ENCODE peak calls at places on chromosomes 7 and 10, in four cellular contexts. One of them, this sample, is unnamed.

GRCh38 chr7:42189535-42189934 is 47.5 kb downstream of the GLI3 start:
- DNase-seq in neuronal stem cell: no peak
- DNase-seq in mesendoderm: no peak
- DNase-seq in IMR-90: peak; percentile 38
- DNase-seq in this sample: no peak

GRCh38 chr10:106528702-106529101 is 635.8 kb downstream of the SORCS1 start:
- DNase-seq in neuronal stem cell: no peak
- DNase-seq in mesendoderm: no peak
- DNase-seq in IMR-90: no peak
- DNase-seq in this sample: no peak

GRCh38 chr10:30829921-30830671 is 200.5 kb upstream of the LYZL2 start:
- DNase-seq in neuronal stem cell: no peak
- DNase-seq in mesendoderm: peak; percentile 90
- DNase-seq in IMR-90: peak; percentile 65
- DNase-seq in this sample: no peak

GRCh38 chr7:41705109-41705871 is 2.4 kb upstream of the INHBA start:
- DNase-seq in neuronal stem cell: peak; percentile 72
- DNase-seq in mesendoderm: peak; percentile 92
- DNase-seq in IMR-90: peak; percentile 93
- DNase-seq in this sample: peak; percentile 92

GRCh38 chr10:46319383-46319782 is 32.6 kb downstream of the ANTXRL start:
- DNase-seq in neuronal stem cell: no peak
- DNase-seq in mesendoderm: no peak
- DNase-seq in IMR-90: no peak
- DNase-seq in this sample: no peak

GRCh38 chr7:22153427-22154106 is 203.4 kb downstream of the RAPGEF5 start:
- DNase-seq in neuronal stem cell: no peak
- DNase-seq in mesendoderm: peak; percentile 79
- DNase-seq in IMR-90: no peak
- DNase-seq in this sample: no peak

GRCh38 chr7:55030314-55030713 is 11.5 kb downstream of the EGFR start:
- DNase-seq in neuronal stem cell: no peak
- DNase-seq in mesendoderm: no peak
- DNase-seq in IMR-90: peak; percentile 83
- DNase-seq in this sample: no peak

GRCh38 chr7:117674617-117675016 is 194.8 kb downstream of the CFTR start:
- DNase-seq in neuronal stem cell: no peak
- DNase-seq in mesendoderm: peak; percentile 53
- DNase-seq in IMR-90: no peak
- DNase-seq in this sample: no peak

GRCh38 chr10:87059401-87059800 is 35.2 kb downstream of the GLUD1 start:
- DNase-seq in neuronal stem cell: no peak
- DNase-seq in mesendoderm: no peak
- DNase-seq in IMR-90: no peak
- DNase-seq in this sample: no peak

GRCh38 chr10:119595134-119595714 is 1.5 kb downstream of the TIAL1 start:
- DNase-seq in neuronal stem cell: peak; percentile 20
- DNase-seq in mesendoderm: peak; percentile 55
- DNase-seq in IMR-90: peak; percentile 56
- DNase-seq in this sample: no peak

GRCh38 chr10:127587668-127588395 is 38.7 kb downstream of the NPS start:
- DNase-seq in neuronal stem cell: no peak
- DNase-seq in mesendoderm: no peak
- DNase-seq in IMR-90: no peak
- DNase-seq in this sample: no peak

GRCh38 chr7:45239486-45239885 is 81.9 kb downstream of the RAMP3 start:
- DNase-seq in neuronal stem cell: no peak
- DNase-seq in mesendoderm: no peak
- DNase-seq in IMR-90: peak; percentile 62
- DNase-seq in this sample: no peak

GRCh38 chr7:1967512-1968396 is 265.0 kb downstream of the MAD1L1 start:
- DNase-seq in neuronal stem cell: no peak
- DNase-seq in mesendoderm: no peak
- DNase-seq in IMR-90: no peak
- DNase-seq in this sample: no peak

GRCh38 chr10:112811741-112812551 is 138.1 kb upstream of the TCF7L2 start:
- DNase-seq in neuronal stem cell: no peak
- DNase-seq in mesendoderm: peak; percentile 94
- DNase-seq in IMR-90: peak; percentile 94
- DNase-seq in this sample: peak; percentile 94

GRCh38 chr10:122060250-122060649 is 71.3 kb downstream of the TACC2 start:
- DNase-seq in neuronal stem cell: no peak
- DNase-seq in mesendoderm: no peak
- DNase-seq in IMR-90: peak; percentile 49
- DNase-seq in this sample: no peak

GRCh38 chr10:113108180-113108835 is 158.3 kb downstream of the TCF7L2 start:
- DNase-seq in neuronal stem cell: peak; percentile 63
- DNase-seq in mesendoderm: peak; percentile 79
- DNase-seq in IMR-90: no peak
- DNase-seq in this sample: peak; percentile 47

GRCh38 chr10:97882142-97883091 is 32.8 kb downstream of the GOLGA7B start:
- DNase-seq in neuronal stem cell: no peak
- DNase-seq in mesendoderm: no peak
- DNase-seq in IMR-90: peak; percentile 51
- DNase-seq in this sample: no peak

GRCh38 chr10:95350830-95351228 is 60.0 kb upstream of the PDLIM1 start:
- DNase-seq in neuronal stem cell: no peak
- DNase-seq in mesendoderm: no peak
- DNase-seq in IMR-90: no peak
- DNase-seq in this sample: no peak

GRCh38 chr10:95355241-95355779 is 64.5 kb upstream of the PDLIM1 start:
- DNase-seq in neuronal stem cell: no peak
- DNase-seq in mesendoderm: no peak
- DNase-seq in IMR-90: no peak
- DNase-seq in this sample: no peak

GRCh38 chr10:95352684-95353083 is 61.9 kb upstream of the PDLIM1 start:
- DNase-seq in neuronal stem cell: no peak
- DNase-seq in mesendoderm: no peak
- DNase-seq in IMR-90: no peak
- DNase-seq in this sample: no peak

GRCh38 chr10:95354130-95354529 is 63.3 kb upstream of the PDLIM1 start:
- DNase-seq in neuronal stem cell: no peak
- DNase-seq in mesendoderm: no peak
- DNase-seq in IMR-90: no peak
- DNase-seq in this sample: no peak

DNA sequence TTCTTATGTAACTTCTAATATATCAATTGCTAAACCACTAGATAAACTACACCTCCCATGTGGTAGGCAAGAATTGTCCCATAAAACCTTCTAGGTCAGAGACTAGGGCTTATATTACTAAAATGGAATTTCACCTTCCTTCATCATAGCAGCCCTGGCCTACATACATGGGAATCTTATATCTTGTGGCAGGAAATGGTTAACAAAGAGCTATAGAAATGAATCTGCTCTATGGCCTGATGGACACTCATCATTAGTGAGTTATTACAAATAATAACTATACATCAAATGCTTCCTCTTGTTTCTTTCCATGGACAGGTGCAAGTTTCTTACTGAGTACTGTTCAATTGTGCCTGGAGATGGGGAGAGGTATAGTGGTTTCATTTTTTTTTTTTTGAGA is 62.3 kb upstream of the PDLIM1 start:
- DNase-seq in neuronal stem cell: no peak
- DNase-seq in mesendoderm: no peak
- DNase-seq in IMR-90: no peak
- DNase-seq in this sample: no peak
- H2BK120ac ChIP-seq in neuronal stem cell: no peak overlapping the region
- H2BK120ac ChIP-seq in mesendoderm: no peak overlapping the region
- H2BK120ac ChIP-seq in IMR-90: no peak overlapping the region
- H2BK120ac ChIP-seq in this sample: no peak overlapping the region

GRCh38 chr7:148699772-148700629 is 1.3 kb downstream of the CUL1 start:
- DNase-seq in neuronal stem cell: peak; percentile 62
- DNase-seq in mesendoderm: peak; percentile 69
- DNase-seq in IMR-90: peak; percentile 39
- DNase-seq in this sample: no peak
- H2BK120ac ChIP-seq in neuronal stem cell: peak overlapping the region; percentile 85
- H2BK120ac ChIP-seq in mesendoderm: no peak overlapping the region
- H2BK120ac ChIP-seq in IMR-90: peak overlapping the region; percentile 64
- H2BK120ac ChIP-seq in this sample: no peak overlapping the region

GRCh38 chr10:70234668-70235447 is 1.6 kb upstream of the PPA1 start:
- DNase-seq in neuronal stem cell: no peak
- DNase-seq in mesendoderm: no peak
- DNase-seq in IMR-90: peak; percentile 84
- DNase-seq in this sample: no peak
- H2BK120ac ChIP-seq in neuronal stem cell: no peak overlapping the region
- H2BK120ac ChIP-seq in mesendoderm: no peak overlapping the region
- H2BK120ac ChIP-seq in IMR-90: no peak overlapping the region
- H2BK120ac ChIP-seq in this sample: peak overlapping the region; percentile 33

GRCh38 chr7:134777908-134778580 is 1.4 kb upstream of the CALD1 start:
- DNase-seq in neuronal stem cell: no peak
- DNase-seq in mesendoderm: no peak
- DNase-seq in IMR-90: no peak
- DNase-seq in this sample: no peak

GRCh38 chr7:134780166-134780853 is 876 bp downstream of the CALD1 start:
- DNase-seq in neuronal stem cell: no peak
- DNase-seq in mesendoderm: no peak
- DNase-seq in IMR-90: no peak
- DNase-seq in this sample: no peak

GRCh38 chr7:134777470-134777869 is 2.0 kb upstream of the CALD1 start:
- DNase-seq in neuronal stem cell: no peak
- DNase-seq in mesendoderm: no peak
- DNase-seq in IMR-90: peak; percentile 62
- DNase-seq in this sample: no peak

GRCh38 chr7:134779741-134780065 is 269 bp downstream of the CALD1 start:
- DNase-seq in neuronal stem cell: no peak
- DNase-seq in mesendoderm: no peak
- DNase-seq in IMR-90: no peak
- DNase-seq in this sample: no peak

GRCh38 chr7:134778941-134779740 is at the start of gene CALD1:
- DNase-seq in neuronal stem cell: peak; percentile 76
- DNase-seq in mesendoderm: peak; percentile 100
- DNase-seq in IMR-90: peak; percentile 99
- DNase-seq in this sample: peak; percentile 77
- H2BK120ac ChIP-seq in neuronal stem cell: no peak within 1 kb of the TSS
- H2BK120ac ChIP-seq in mesendoderm: peak within 1 kb of the TSS; percentile 61
- H2BK120ac ChIP-seq in IMR-90: peak within 1 kb of the TSS; percentile 98
- H2BK120ac ChIP-seq in this sample: no peak within 1 kb of the TSS

GRCh38 chr7:106773228-106773627 is 91.9 kb upstream of the PIK3CG start:
- DNase-seq in neuronal stem cell: no peak
- DNase-seq in mesendoderm: peak; percentile 37
- DNase-seq in IMR-90: no peak
- DNase-seq in this sample: no peak
- H2BK120ac ChIP-seq in neuronal stem cell: no peak overlapping the region
- H2BK120ac ChIP-seq in mesendoderm: no peak overlapping the region
- H2BK120ac ChIP-seq in IMR-90: peak overlapping the region; percentile 72
- H2BK120ac ChIP-seq in this sample: no peak overlapping the region

GRCh38 chr7:125529237-125529636 is 599.6 kb upstream of the POT1 start:
- DNase-seq in neuronal stem cell: no peak
- DNase-seq in mesendoderm: no peak
- DNase-seq in IMR-90: no peak
- DNase-seq in this sample: no peak
- H2BK120ac ChIP-seq in neuronal stem cell: no peak overlapping the region
- H2BK120ac ChIP-seq in mesendoderm: no peak overlapping the region
- H2BK120ac ChIP-seq in IMR-90: no peak overlapping the region
- H2BK120ac ChIP-seq in this sample: no peak overlapping the region

DNA sequence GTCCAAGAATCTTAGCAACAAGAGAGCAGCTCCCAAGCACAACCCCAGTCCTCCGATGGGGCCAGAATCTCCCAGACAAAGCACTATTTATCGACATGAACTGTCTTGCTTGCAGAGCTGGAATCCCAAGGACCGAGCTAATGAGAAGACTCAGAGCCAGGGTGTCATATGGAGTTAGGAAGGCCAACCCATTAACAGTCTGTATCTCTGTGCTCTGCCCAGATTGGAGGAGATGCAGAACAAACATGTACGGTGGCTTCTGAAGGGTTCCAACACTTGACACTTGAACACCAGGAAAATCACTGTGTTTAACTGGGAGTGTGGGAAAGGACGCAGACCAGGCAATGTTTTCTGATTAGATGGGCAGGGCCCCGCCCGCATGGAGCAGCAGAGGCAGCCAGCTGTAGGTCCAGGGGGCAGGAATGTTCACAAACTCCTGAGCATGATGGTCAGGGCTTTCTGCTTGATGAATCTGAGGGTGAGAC is 35.4 kb downstream of the PPP1R3C start:
- DNase-seq in neuronal stem cell: no peak
- DNase-seq in mesendoderm: no peak
- DNase-seq in IMR-90: peak; percentile 31
- DNase-seq in this sample: no peak
- H2BK120ac ChIP-seq in neuronal stem cell: no peak overlapping the region
- H2BK120ac ChIP-seq in mesendoderm: no peak overlapping the region
- H2BK120ac ChIP-seq in IMR-90: peak overlapping the region; percentile 89
- H2BK120ac ChIP-seq in this sample: no peak overlapping the region

DNA sequence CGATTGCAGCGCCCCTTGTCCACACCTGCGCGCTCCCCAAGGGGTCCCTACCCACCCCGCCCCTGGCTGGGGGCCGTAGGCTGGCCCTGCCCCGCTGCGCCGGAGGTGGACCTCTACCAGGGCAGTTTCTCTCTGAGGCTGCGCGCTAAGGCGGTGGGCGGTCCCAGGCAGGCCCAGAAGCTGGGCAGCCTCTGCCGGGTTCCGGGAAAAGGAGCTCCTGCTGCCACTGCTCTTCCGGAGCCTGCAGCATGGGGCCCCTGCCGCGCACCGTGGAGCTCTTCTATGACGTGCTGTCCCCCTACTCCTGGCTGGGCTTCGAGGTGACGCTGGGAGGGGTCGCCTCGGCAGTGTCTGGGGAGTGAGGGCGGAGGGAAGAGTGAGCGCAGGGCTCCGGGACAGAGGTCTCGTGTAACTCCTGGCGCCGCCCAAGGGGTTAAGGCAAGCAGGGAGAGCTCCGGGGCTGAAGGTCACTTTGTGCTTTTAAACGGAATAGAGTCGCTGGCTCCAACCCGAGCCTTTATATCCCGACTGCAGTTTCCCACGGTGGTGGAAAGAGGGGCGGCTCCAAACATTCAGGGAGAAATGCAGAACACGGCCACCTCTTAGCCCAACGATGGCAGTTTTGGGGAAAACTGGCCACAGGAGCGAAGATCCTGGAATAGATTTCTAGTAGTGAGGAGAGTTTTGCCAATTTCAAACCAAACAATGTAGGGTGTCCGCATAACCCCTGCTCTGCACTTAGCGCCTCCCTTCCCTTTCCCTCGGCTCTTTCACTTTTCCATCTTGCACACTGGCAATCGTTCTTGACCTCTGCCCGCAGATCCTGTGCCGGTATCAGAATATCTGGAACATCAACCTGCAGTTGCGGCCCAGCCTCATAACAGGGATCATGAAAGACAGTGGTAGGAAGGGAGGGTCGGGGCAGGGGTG is at the start of gene GSTK1:
- DNase-seq in neuronal stem cell: peak; percentile 46
- DNase-seq in mesendoderm: peak; percentile 78
- DNase-seq in IMR-90: peak; percentile 54
- DNase-seq in this sample: peak; percentile 87
- H2BK120ac ChIP-seq in neuronal stem cell: no peak within 1 kb of the TSS
- H2BK120ac ChIP-seq in mesendoderm: no peak within 1 kb of the TSS
- H2BK120ac ChIP-seq in IMR-90: peak within 1 kb of the TSS; percentile 78
- H2BK120ac ChIP-seq in this sample: no peak within 1 kb of the TSS

This sample was measured in H1.